ENCODE peak calls at places on chromosomes 1 and 21, in five cellular contexts. C, Z, X, D and U are unnamed samples. For H3K4me1 and H3K36me3, the result is how much of the 10 kb centered on the place peaks cover.

GRCh38 chr1:204731997-204732396 is 46.5 kb upstream of the LRRN2 start:
- DNase-seq in Z (no peak), X (no peak), C (no peak), D (no peak), U (no peak)

GRCh38 chr1:51564124-51564523 is 45.1 kb upstream of the EPS15 start:
- DNase-seq in X (no peak), D (no peak), C (peak), Z (no peak), U (peak)

GRCh38 chr1:209628618-209629299 is 23.5 kb downstream of the LAMB3 start:
- DNase-seq in C (no peak), X (no peak), Z (no peak), D (no peak), U (no peak)

GRCh38 chr1:193431265-193431977 is 245.0 kb upstream of the B3GALT2 start:
- DNase-seq in Z (no peak), D (no peak), X (no peak), C (peak), U (no peak)

GRCh38 chr1:107926436-107927080 is 38.4 kb downstream of the VAV3 start:
- DNase-seq in Z (no peak), D (no peak), X (no peak), C (peak), U (no peak)

GRCh38 chr1:214086945-214087344 is 99.2 kb downstream of the PROX1 start:
- DNase-seq in C (no peak), D (no peak), X (no peak), Z (peak), U (no peak)

GRCh38 chr1:85313888-85314696 is 37.7 kb upstream of the BCL10 start:
- DNase-seq in Z (no peak), D (no peak), X (no peak), C (peak), U (peak)

GRCh38 chr1:42424201-42424600 is 31.6 kb downstream of the ZMYND12 start:
- DNase-seq in D (no peak), Z (no peak), X (no peak), C (no peak), U (peak)

GRCh38 chr1:179126338-179127060 is 44.6 kb downstream of the TOR3A start:
- DNase-seq in D (no peak), Z (no peak), C (no peak), X (no peak), U (no peak)

GRCh38 chr1:221708987-221709386 is 32.9 kb downstream of the DUSP10 start:
- DNase-seq in X (peak), D (no peak), C (peak), Z (peak), U (peak)

GRCh38 chr21:27532081-27532480 is 565.2 kb upstream of the ADAMTS5 start:
- DNase-seq in Z (no peak), D (no peak), X (no peak), C (peak), U (peak)

GRCh38 chr1:182617075-182617429 is 12.9 kb upstream of the RGS16 start:
- DNase-seq in C (no peak), X (no peak), Z (no peak), D (no peak), U (no peak)

GRCh38 chr1:25560788-25561187 is 17.4 kb downstream of the LDLRAP1 start:
- DNase-seq in C (no peak), Z (no peak), D (no peak), X (no peak), U (no peak)

GRCh38 chr1:186763107-186763506 is 65.6 kb upstream of the PLA2G4A start:
- DNase-seq in C (peak), Z (no peak), X (no peak), D (no peak), U (peak)

GRCh38 chr1:76425104-76425842 is 350.7 kb downstream of the ST6GALNAC3 start:
- DNase-seq in D (no peak), Z (no peak), X (no peak), C (no peak), U (no peak)

GRCh38 chr1:213438339-213438738 is 387.3 kb downstream of the RPS6KC1 start:
- DNase-seq in D (no peak), C (no peak), X (no peak), Z (no peak), U (no peak)

GRCh38 chr1:69497847-69498246 is 69.9 kb upstream of the LRRC7 start:
- DNase-seq in Z (no peak), C (no peak), D (no peak), X (no peak), U (no peak)

GRCh38 chr1:195516036-195516435 is 1092.2 kb downstream of the KCNT2 start:
- DNase-seq in D (no peak), C (no peak), X (no peak), Z (no peak), U (peak)

GRCh38 chr1:193368302-193368701 is 181.9 kb upstream of the B3GALT2 start:
- DNase-seq in Z (no peak), D (no peak), X (no peak), C (no peak), U (no peak)

GRCh38 chr1:100448371-100448770 is 89.6 kb upstream of the GPR88 start:
- DNase-seq in Z (no peak), C (peak), D (no peak), X (no peak), U (no peak)

GRCh38 chr1:6619045-6619444 is 5.5 kb downstream of the PHF13 start:
- DNase-seq in Z (no peak), C (no peak), D (no peak), X (no peak), U (no peak)

GRCh38 chr1:151508721-151509292 is 2.4 kb upstream of the CGN start:
- DNase-seq in C (peak), X (no peak), Z (no peak), D (peak), U (no peak)

GRCh38 chr1:95049935-95050334 is 22.8 kb downstream of the ALG14 start:
- DNase-seq in C (no peak), D (no peak), Z (no peak), X (no peak), U (no peak)

GRCh38 chr1:176696109-176696508 is 233.1 kb downstream of the PAPPA2 start:
- DNase-seq in D (no peak), C (peak), X (peak), Z (peak), U (peak)

DNA sequence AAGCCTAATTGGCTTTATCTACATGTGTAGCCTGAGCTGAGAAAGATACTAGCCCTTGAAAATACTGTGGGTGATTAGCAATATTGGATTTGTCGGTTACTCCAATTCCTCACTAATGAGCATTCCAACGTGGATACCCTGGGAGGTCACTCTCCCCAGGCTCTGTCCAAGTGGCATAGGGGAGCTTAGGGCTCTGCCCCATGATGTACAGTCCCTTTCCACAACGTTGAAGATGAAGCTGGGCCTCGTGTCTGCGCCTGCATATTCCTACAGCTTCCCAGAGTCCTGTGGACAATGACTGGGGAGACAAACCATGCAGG is 2.6 kb downstream of the RCC1 start:
- DNase-seq in C (no peak), Z (no peak), X (peak), D (no peak), U (peak)
- TF ChIP-seq EZH2phosphoT487 in C (no peak), Z (no peak), X (no peak), D (no peak), U (no peak)

GRCh38 chr21:37467082-37467481 is 100.5 kb downstream of the DYRK1A start:
- DNase-seq in Z (no peak), C (no peak), X (no peak), D (no peak), U (no peak)

GRCh38 chr21:37475186-37475868 is 108.8 kb downstream of the DYRK1A start:
- DNase-seq in X (no peak), Z (no peak), C (no peak), D (no peak), U (no peak)

GRCh38 chr21:37469441-37469840 is 102.9 kb downstream of the DYRK1A start:
- DNase-seq in C (no peak), Z (no peak), X (no peak), D (no peak), U (no peak)

GRCh38 chr21:37474342-37474741 is 107.8 kb downstream of the DYRK1A start:
- DNase-seq in X (no peak), D (no peak), Z (no peak), C (no peak), U (no peak)

DNA sequence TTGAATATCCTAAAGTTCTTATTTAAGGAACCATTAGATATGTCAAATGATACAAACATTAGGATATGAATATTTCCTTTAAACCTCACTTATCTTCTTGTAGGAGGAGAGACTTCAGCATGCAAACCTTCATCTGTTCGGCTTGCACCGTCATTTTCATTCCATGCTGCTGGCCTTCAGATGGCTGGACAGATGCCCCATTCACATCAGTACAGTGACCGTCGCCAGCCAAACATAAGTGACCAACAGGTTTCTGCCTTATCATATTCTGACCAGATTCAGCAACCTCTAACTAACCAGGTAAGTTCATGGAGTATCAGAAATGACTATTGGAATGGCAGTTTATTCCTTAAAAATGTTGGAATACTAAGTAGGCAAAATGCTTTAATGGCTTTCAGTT is 106.0 kb downstream of the DYRK1A start:
- DNase-seq in Z (no peak), X (no peak), C (no peak), D (no peak), U (no peak)
- H3K4me1 ChIP-seq in Z (under half), X (under half), C (under half), D (under half), U (under half)

GRCh38 chr1:45005761-45006160 is 5.4 kb downstream of the HECTD3 start:
- DNase-seq in C (no peak), D (no peak), Z (no peak), X (no peak), U (no peak)
- H3K36me3 ChIP-seq in C (under half), D (under half), Z (under half), X (under half), U (under half)

GRCh38 chr21:35144978-35145377 is 95.9 kb upstream of the RUNX1 start:
- DNase-seq in Z (no peak), D (no peak), C (no peak), X (no peak), U (no peak)

GRCh38 chr21:35139382-35139715 is 90.2 kb upstream of the RUNX1 start:
- DNase-seq in X (no peak), C (no peak), Z (no peak), D (no peak), U (no peak)

GRCh38 chr21:35138665-35139381 is 89.7 kb upstream of the RUNX1 start:
- DNase-seq in C (peak), D (peak), X (no peak), Z (peak), U (peak)

GRCh38 chr21:35145626-35146236 is 96.6 kb upstream of the RUNX1 start:
- DNase-seq in C (no peak), X (no peak), D (no peak), Z (no peak), U (no peak)

DNA sequence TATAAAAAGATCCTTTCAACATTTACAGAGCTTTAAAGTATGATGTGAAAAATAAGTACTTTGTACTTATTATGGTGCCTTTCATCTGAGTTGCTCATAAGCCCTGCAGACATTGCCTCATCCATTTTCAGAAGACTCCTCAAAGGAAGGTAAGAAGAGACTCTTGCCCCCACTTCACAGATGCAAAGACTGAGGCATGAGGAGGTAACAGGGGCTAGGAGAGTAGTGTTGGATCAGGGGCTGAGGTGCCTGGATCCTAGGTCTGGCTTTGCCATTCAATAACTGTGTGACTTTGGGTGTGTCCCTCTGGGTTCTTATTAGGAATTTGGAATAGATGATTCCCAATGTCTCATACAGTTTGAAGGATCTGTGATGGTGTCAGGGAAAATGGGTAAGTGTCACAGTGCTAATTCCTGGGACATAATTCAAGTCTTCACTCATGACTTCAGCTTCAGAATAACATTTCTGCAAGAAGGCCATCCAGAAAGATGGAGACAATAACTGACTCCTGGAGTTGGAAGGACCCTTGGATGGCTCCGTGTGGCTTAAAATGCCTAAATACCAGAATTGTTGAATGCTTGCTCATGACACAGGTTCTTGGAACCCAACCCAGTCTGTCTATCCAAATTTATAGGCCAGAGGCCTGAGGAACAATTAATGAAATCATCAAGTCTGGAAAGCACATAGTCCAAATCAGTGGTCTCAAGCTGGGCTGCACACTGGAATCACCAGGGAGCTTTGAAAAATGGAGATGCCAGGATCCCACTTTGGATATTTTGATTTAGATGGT is 93.1 kb upstream of the RUNX1 start:
- DNase-seq in Z (no peak), C (no peak), D (no peak), X (no peak), U (no peak)
- TF ChIP-seq EZH2phosphoT487 in Z (no peak), C (no peak), D (no peak), X (no peak), U (no peak)

GRCh38 chr1:110346690-110347089 is 7.5 kb downstream of the RBM15 start:
- DNase-seq in X (peak), Z (peak), C (no peak), D (no peak), U (no peak)
- H3K4me1 ChIP-seq in X (half or more), Z (half or more), C (half or more), D (under half), U (half or more)

GRCh38 chr1:96727860-96728259 is 6.3 kb downstream of the PTBP2 start:
- DNase-seq in Z (no peak), D (no peak), X (no peak), C (no peak), U (no peak)
- H3K36me3 ChIP-seq in Z (under half), D (under half), X (under half), C (under half), U (under half)

GRCh38 chr1:184493987-184494388 is 107.2 kb downstream of the C1orf21 start:
- DNase-seq in D (no peak), C (no peak), X (no peak), Z (no peak), U (no peak)
- TF ChIP-seq EZH2phosphoT487 in D (no peak), C (no peak), X (no peak), Z (no peak), U (no peak)

GRCh38 chr1:2300004-2300771 is 72.1 kb downstream of the SKI start:
- DNase-seq in Z (no peak), X (no peak), D (no peak), C (no peak), U (peak)
- H3K4me1 ChIP-seq in Z (under half), X (under half), D (under half), C (under half), U (under half)

GRCh38 chr1:211923065-211923464 is 92.5 kb upstream of the LPGAT1 start:
- DNase-seq in Z (no peak), X (no peak), D (no peak), C (no peak), U (no peak)
- H3K36me3 ChIP-seq in Z (under half), X (under half), D (under half), C (under half), U (under half)

GRCh38 chr1:82225407-82226197 is 424.9 kb downstream of the ADGRL2 start:
- DNase-seq in Z (no peak), D (no peak), X (no peak), C (peak), U (peak)
- TF ChIP-seq EZH2phosphoT487 in Z (no peak), D (no peak), X (no peak), C (no peak), U (no peak)